ENCODE peak calls at places on chromosomes 3 and 15, in five cellular contexts. K is B cell; N is stimulated activated CD8-positive, alpha-beta memory T cell treated with anti-CD3 and anti-CD28 coated beads, Interleukin-7, amount 100 ng/mL, for 4 hours; D is substantia nigra; M is stimulated activated CD4-positive, alpha-beta T cell treated with anti-CD3 and anti-CD28 coated beads, Interleukin-2, amount 100 ng/mL, for 48 hours. H is an unnamed sample.

GRCh38 chr3:190597291-190597690 is 83.4 kb downstream of the IL1RAP start:
- DNase-seq in K (no peak), N (no peak), D (no peak), M (no peak), H (no peak)

GRCh38 chr3:14545251-14545635 is 5.1 kb upstream of the GRIP2 start:
- DNase-seq in K (no peak), N (no peak), D (no peak), M (no peak), H (no peak)

GRCh38 chr15:56228352-56228751 is 15.3 kb downstream of the RFX7 start:
- DNase-seq in K (no peak), N (no peak), D (no peak), M (no peak), H (no peak)

GRCh38 chr3:181859518-181859917 is 147.8 kb downstream of the SOX2 start:
- DNase-seq in K (no peak), N (no peak), D (no peak), M (no peak), H (no peak)

GRCh38 chr15:59296181-59296617 is 76.5 kb downstream of the MYO1E start:
- DNase-seq in K (no peak), N (no peak), D (no peak), M (no peak), H (peak)

GRCh38 chr15:29740692-29741311 is 81.5 kb downstream of the TJP1 start:
- DNase-seq in K (no peak), N (no peak), D (no peak), M (no peak), H (no peak)

GRCh38 chr3:6608843-6609242 is 252.1 kb upstream of the GRM7 start:
- DNase-seq in K (no peak), N (no peak), D (no peak), M (no peak), H (no peak)

GRCh38 chr15:58302832-58303231 is 129.0 kb upstream of the LIPC start:
- DNase-seq in K (no peak), N (no peak), D (no peak), M (no peak), H (no peak)

GRCh38 chr3:176697284-176697889 is 499.9 kb downstream of the TBL1XR1 start:
- DNase-seq in K (no peak), N (no peak), D (no peak), M (no peak), H (no peak)

GRCh38 chr3:180018588-180018987 is 18.1 kb downstream of the PEX5L start:
- DNase-seq in K (no peak), N (no peak), D (peak), M (no peak), H (no peak)

GRCh38 chr15:88613074-88613944 is 7.8 kb upstream of the AEN start:
- DNase-seq in K (no peak), N (no peak), D (no peak), M (no peak), H (peak)

GRCh38 chr3:158765518-158766205 is 33.4 kb upstream of the RARRES1 start:
- DNase-seq in K (no peak), N (no peak), D (no peak), M (no peak), H (peak)